ENCODE peak calls at places on chromosome 22, in five cellular contexts. H, G, O, U and I are unnamed samples.

GRCh38 chr22:38482662-38483308 is 14.9 kb downstream of the KDELR3 start:
- DNase-seq in O (no peak), G (no peak), U (no peak), H (no peak), I (no peak)

GRCh38 chr22:46036558-46037408 is 59.8 kb upstream of the WNT7B start:
- DNase-seq in G (no peak), U (no peak), H (peak), O (peak), I (no peak)

GRCh38 chr22:30754971-30755759 is 60.5 kb downstream of the OSBP2 start:
- DNase-seq in G (peak), H (peak), U (no peak), O (peak), I (peak)

GRCh38 chr22:38352436-38352835 is 35.2 kb upstream of the CSNK1E start:
- DNase-seq in G (no peak), O (no peak), H (no peak), U (no peak), I (no peak)

GRCh38 chr22:36587289-36588154 is 58.6 kb upstream of the EIF3D start:
- DNase-seq in G (no peak), H (peak), U (no peak), O (no peak), I (peak)

GRCh38 chr22:19823191-19823590 is 31.5 kb downstream of the GNB1L start:
- DNase-seq in G (no peak), H (no peak), U (no peak), O (no peak), I (no peak)

GRCh38 chr22:46373166-46373565 is 37.7 kb downstream of the TRMU start:
- DNase-seq in H (no peak), G (no peak), U (no peak), O (no peak), I (no peak)

GRCh38 chr22:39462443-39463147 is 5.8 kb downstream of the MGAT3 start:
- DNase-seq in U (peak), O (peak), H (no peak), G (peak), I (no peak)

GRCh38 chr22:50734343-50734771 is 3.6 kb upstream of the ACR start:
- DNase-seq in G (no peak), O (no peak), H (no peak), U (no peak), I (no peak)

GRCh38 chr22:45912910-45913309 is 64.1 kb downstream of the WNT7B start:
- DNase-seq in G (no peak), O (no peak), U (no peak), H (no peak), I (no peak)

GRCh38 chr22:49021097-49021925 is 806.4 kb downstream of the BRD1 start:
- DNase-seq in G (no peak), H (no peak), O (no peak), U (no peak), I (no peak)

GRCh38 chr22:38411016-38411415 is 44.0 kb downstream of the KCNJ4 start:
- DNase-seq in U (no peak), O (no peak), H (no peak), G (no peak), I (no peak)

GRCh38 chr22:46129390-46130041 is 20.8 kb upstream of the PPARA start:
- DNase-seq in G (no peak), U (no peak), O (no peak), H (no peak), I (no peak)

GRCh38 chr22:27207907-27208306 is 550.5 kb downstream of the MIAT start:
- DNase-seq in H (peak), O (no peak), U (no peak), G (no peak), I (peak)
- TF ChIP-seq CEBPB in H (no peak), O (no peak), U (no peak), G (no peak), I (no peak)

DNA sequence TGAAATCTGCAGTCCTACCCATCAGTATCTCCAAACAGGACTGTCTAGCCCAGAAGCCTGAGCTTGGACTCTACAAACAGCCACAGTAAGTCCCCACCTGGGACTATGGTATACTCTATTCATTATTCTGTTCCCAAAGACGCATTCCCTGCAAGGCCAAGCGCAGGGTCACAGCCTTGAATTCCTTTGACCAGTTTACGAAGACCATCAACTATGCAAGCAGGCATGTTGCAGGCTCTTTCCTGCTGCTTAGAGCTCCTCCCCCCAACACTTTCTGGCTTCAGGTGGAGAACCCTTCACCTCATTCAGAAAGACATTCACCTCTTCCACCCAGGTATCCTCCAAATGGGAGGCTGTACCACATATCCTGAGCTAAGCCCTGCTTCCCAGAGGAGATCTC is 62.5 kb downstream of the TIMP3 start:
- DNase-seq in U (no peak), G (no peak), O (no peak), H (no peak), I (no peak)
- TF ChIP-seq SMC3 in U (no peak), G (no peak), O (no peak), H (no peak), I (no peak)

GRCh38 chr22:22691716-22692701 is 47.6 kb downstream of the GGTLC2 start:
- DNase-seq in H (no peak), G (no peak), O (no peak), U (no peak), I (no peak)
- TF ChIP-seq CEBPB in H (no peak), G (no peak), O (no peak), U (no peak), I (peak)

GRCh38 chr22:27949421-27949820 is 30.4 kb upstream of the PITPNB start:
- DNase-seq in G (no peak), H (no peak), O (peak), U (no peak), I (no peak)
- TF ChIP-seq SMC3 in G (no peak), H (no peak), O (no peak), U (no peak), I (no peak)

DNA sequence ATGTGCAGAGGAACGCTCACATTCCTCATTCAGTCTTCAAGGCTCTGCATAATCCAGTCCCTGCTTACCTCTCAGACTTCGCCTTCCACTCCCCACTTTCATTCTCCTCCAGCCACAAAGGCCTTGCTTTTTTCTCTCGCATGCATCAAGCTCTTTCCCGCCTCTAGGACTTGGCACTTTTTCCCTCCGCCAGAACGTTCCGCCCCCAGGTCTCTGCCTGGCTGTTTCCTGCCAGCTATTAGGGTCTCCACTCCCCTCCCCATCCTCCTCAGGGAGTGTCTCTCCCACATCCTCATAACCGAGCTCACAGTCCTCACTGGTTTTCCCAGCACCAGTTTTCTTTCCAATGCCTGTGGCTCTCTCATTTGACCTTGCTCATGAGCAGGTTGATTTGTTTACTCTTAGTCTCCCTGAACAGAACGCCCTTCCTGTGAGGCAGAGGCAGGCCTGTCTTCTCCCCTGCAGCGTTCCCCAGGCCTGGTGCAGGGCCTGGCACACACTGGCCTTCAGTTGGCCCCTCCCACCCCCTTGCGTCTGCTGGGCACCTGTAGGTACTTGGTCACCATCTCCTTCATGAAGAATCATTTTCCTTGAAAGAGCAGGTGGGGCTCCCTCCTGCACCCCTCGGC is 75.2 kb downstream of the RTL6 start:
- DNase-seq in U (no peak), G (no peak), H (no peak), O (no peak), I (no peak)
- TF ChIP-seq CEBPB in U (no peak), G (no peak), H (no peak), O (no peak), I (no peak)

GRCh38 chr22:17578129-17578754 is 14.9 kb downstream of the SLC25A18 start:
- DNase-seq in O (peak), G (no peak), U (no peak), H (no peak), I (peak)
- TF ChIP-seq SMC3 in O (no peak), G (no peak), U (no peak), H (no peak), I (no peak)

GRCh38 chr22:42905217-42905616 is 48.1 kb upstream of the ARFGAP3 start:
- DNase-seq in H (no peak), U (no peak), G (no peak), O (no peak), I (no peak)
- TF ChIP-seq CEBPB in H (no peak), U (no peak), G (no peak), O (no peak), I (no peak)

GRCh38 chr22:29661355-29661754 is 57.9 kb downstream of the NF2 start:
- DNase-seq in U (no peak), O (no peak), G (no peak), H (no peak), I (peak)
- TF ChIP-seq SMC3 in U (no peak), O (no peak), G (no peak), H (no peak), I (no peak)